ENCODE peak calls at places on chromosome 7, in ten cellular contexts. S is activated CD4-positive, alpha-beta T cell treated with anti-CD3 and anti-CD28 coated beads, Interleukin-2, amount 10 ng/mL, durations not matched to agents 7 days and 5 days; U is activated T-cell treated with anti-CD3 and anti-CD28 coated beads for 1 hour; I is stimulated activated CD8-positive, alpha-beta memory T cell treated with anti-CD3 and anti-CD28 coated beads, Interleukin-4, amount 100 ng/mL, for 4 hours; C is effector memory CD8-positive, alpha-beta T cell; K is skeletal muscle cell; P is naive thymus-derived CD8-positive, alpha-beta T cell; E is NCI-H1417; O is tibial artery; D is fibroblast of lung. W is an unnamed sample.
A peak's percentile ranks its signal among the peaks of the same experiment; 100 is the strongest.

GRCh38 chr7:15874774-15875173 is 188.3 kb upstream of the MEOX2 start:
- DNase-seq in S (no peak), U (no peak), I (no peak), C (no peak), K (no peak), P (no peak), E (no peak), O (no peak), D (peak; percentile 12), W (no peak)

GRCh38 chr7:26696161-26696560 is 168.2 kb downstream of the SKAP2 start:
- DNase-seq in S (no peak), U (no peak), I (no peak), C (no peak), K (no peak), P (no peak), E (no peak), O (no peak), D (no peak), W (no peak)

GRCh38 chr7:137898839-137899681 is 52.3 kb upstream of the DGKI start:
- DNase-seq in S (peak; percentile 77), U (peak; percentile 72), I (peak; percentile 38), C (peak; percentile 70), K (no peak), P (peak; percentile 73), E (peak; percentile 79), O (peak; percentile 90), D (peak; percentile 58), W (peak; percentile 78)

GRCh38 chr7:919924-920341 is 34.5 kb downstream of the ADAP1 start:
- DNase-seq in S (no peak), U (no peak), I (no peak), C (no peak), K (no peak), P (peak; percentile 12), E (no peak), O (peak; percentile 15), D (no peak), W (no peak)

GRCh38 chr7:98624846-98625420 is 7.8 kb downstream of the NPTX2 start:
- DNase-seq in S (no peak), U (no peak), I (no peak), C (no peak), K (no peak), P (no peak), E (no peak), O (no peak), D (no peak), W (no peak)

GRCh38 chr7:84196007-84196551 is 1.5 kb upstream of the SEMA3A start:
- DNase-seq in S (no peak), U (no peak), I (no peak), C (no peak), K (no peak), P (no peak), E (no peak), O (no peak), D (peak; percentile 82), W (no peak)

GRCh38 chr7:33195264-33195663 is 65.9 kb downstream of the BBS9 start:
- DNase-seq in S (no peak), U (no peak), I (no peak), C (no peak), K (peak; percentile 88), P (no peak), E (no peak), O (no peak), D (peak; percentile 81), W (no peak)

GRCh38 chr7:107989618-107990373 is 13.2 kb downstream of the LAMB1 start:
- DNase-seq in S (no peak), U (no peak), I (no peak), C (no peak), K (peak; percentile 87), P (no peak), E (no peak), O (no peak), D (peak; percentile 67), W (no peak)

GRCh38 chr7:142733271-142733670 is 16.0 kb upstream of the PRSS1 start:
- DNase-seq in S (no peak), U (no peak), I (no peak), C (no peak), K (no peak), P (no peak), E (no peak), O (no peak), D (no peak), W (no peak)

GRCh38 chr7:4836206-4836661 is 25.6 kb downstream of the PAPOLB start:
- DNase-seq in S (no peak), U (no peak), I (no peak), C (no peak), K (no peak), P (no peak), E (no peak), O (peak; percentile 6), D (no peak), W (no peak)

GRCh38 chr7:80916770-80917681 is 1.8 kb downstream of the SEMA3C start:
- DNase-seq in S (no peak), U (no peak), I (no peak), C (no peak), K (no peak), P (no peak), E (peak; percentile 11), O (no peak), D (peak; percentile 92), W (no peak)

GRCh38 chr7:158431941-158432347 is 155.7 kb downstream of the PTPRN2 start:
- DNase-seq in S (no peak), U (no peak), I (no peak), C (no peak), K (peak; percentile 94), P (no peak), E (no peak), O (peak; percentile 39), D (peak; percentile 41), W (no peak)

GRCh38 chr7:108000875-108001758 is 1.8 kb downstream of the LAMB1 start:
- DNase-seq in S (no peak), U (no peak), I (no peak), C (no peak), K (no peak), P (no peak), E (no peak), O (no peak), D (peak; percentile 46), W (no peak)

GRCh38 chr7:19066109-19066508 is 51.3 kb downstream of the TWIST1 start:
- DNase-seq in S (no peak), U (no peak), I (no peak), C (no peak), K (no peak), P (no peak), E (no peak), O (no peak), D (peak; percentile 60), W (no peak)

GRCh38 chr7:130994378-130995115 is 260.5 kb upstream of the KLF14 start:
- DNase-seq in S (no peak), U (no peak), I (no peak), C (no peak), K (no peak), P (no peak), E (no peak), O (peak; percentile 60), D (peak; percentile 64), W (no peak)

GRCh38 chr7:74430961-74431466 is 22.7 kb upstream of the GTF2IRD1 start:
- DNase-seq in S (no peak), U (no peak), I (no peak), C (no peak), K (no peak), P (no peak), E (no peak), O (no peak), D (no peak), W (peak; percentile 34)

GRCh38 chr7:29485376-29486190 is 78.1 kb upstream of the PRR15 start:
- DNase-seq in S (no peak), U (no peak), I (no peak), C (no peak), K (no peak), P (no peak), E (no peak), O (no peak), D (no peak), W (peak; percentile 64)

GRCh38 chr7:133434246-133434865 is 181.5 kb downstream of the EXOC4 start:
- DNase-seq in S (peak; percentile 15), U (no peak), I (no peak), C (peak; percentile 16), K (no peak), P (no peak), E (no peak), O (no peak), D (peak; percentile 30), W (no peak)

GRCh38 chr7:114941692-114942091 is 19.8 kb downstream of the MDFIC start:
- DNase-seq in S (no peak), U (no peak), I (no peak), C (no peak), K (no peak), P (no peak), E (no peak), O (no peak), D (no peak), W (no peak)

W was measured in NCI-H1092 treated with DMSO at 0.1 percent for 48 hours.